ENCODE peak calls at places on chromosomes 5 and 9, in seven cellular contexts. N is A549, B is K562, A is HCT116, P is HepG2, Z is HL-60, I is Panc1. G is an unnamed sample.

GRCh38 chr9:17082343-17082742 is 52.5 kb upstream of the CNTLN start:
- DNase-seq in N (peak; percentile 29), B (no peak), A (no peak), P (no peak), Z (no peak), I (no peak), G (peak; percentile 71)

GRCh38 chr9:36991516-36992134 is 42.4 kb downstream of the PAX5 start:
- DNase-seq in N (peak; percentile 55), B (peak; percentile 50), A (peak; percentile 54), P (no peak), Z (peak; percentile 16), I (peak; percentile 47), G (peak; percentile 75)

GRCh38 chr9:130728721-130729120 is 35.1 kb downstream of the EXOSC2 start:
- DNase-seq in N (no peak), B (no peak), A (peak; percentile 54), P (no peak), Z (no peak), I (no peak), G (no peak)

GRCh38 chr5:95422842-95423241 is 31.7 kb downstream of the FAM81B start:
- DNase-seq in N (no peak), B (no peak), A (no peak), P (no peak), Z (no peak), I (no peak), G (no peak)

GRCh38 chr9:10007356-10007755 is 605.4 kb downstream of the PTPRD start:
- DNase-seq in N (no peak), B (no peak), A (no peak), P (no peak), Z (no peak), I (no peak), G (no peak)

GRCh38 chr9:96566401-96567202 is 53.0 kb downstream of the CDC14B start:
- DNase-seq in N (peak; percentile 77), B (peak; percentile 81), A (peak; percentile 88), P (peak; percentile 92), Z (peak; percentile 47), I (no peak), G (peak; percentile 93)

GRCh38 chr5:172658869-172659513 is 17.9 kb downstream of the NEURL1B start:
- DNase-seq in N (no peak), B (no peak), A (no peak), P (no peak), Z (no peak), I (no peak), G (no peak)

GRCh38 chr5:92391-93220 is 638 bp downstream of the PLEKHG4B start:
- DNase-seq in N (no peak), B (no peak), A (no peak), P (no peak), Z (no peak), I (no peak), G (peak; percentile 67)

GRCh38 chr9:85040141-85040540 is 370.6 kb downstream of the NTRK2 start:
- DNase-seq in N (no peak), B (no peak), A (no peak), P (no peak), Z (no peak), I (no peak), G (no peak)

GRCh38 chr5:64949331-64949730 is 180.6 kb downstream of the CWC27 start:
- DNase-seq in N (no peak), B (no peak), A (no peak), P (no peak), Z (no peak), I (no peak), G (no peak)

GRCh38 chr5:97133106-97133505 is 9.3 kb downstream of the LIX1 start:
- DNase-seq in N (no peak), B (no peak), A (no peak), P (no peak), Z (no peak), I (no peak), G (no peak)

GRCh38 chr5:150323819-150324218 is 21.1 kb upstream of the ARSI start:
- DNase-seq in N (no peak), B (no peak), A (no peak), P (no peak), Z (no peak), I (no peak), G (no peak)

GRCh38 chr5:149445739-149446369 is 66.8 kb upstream of the IL17B start:
- DNase-seq in N (peak; percentile 86), B (peak; percentile 86), A (no peak), P (peak; percentile 88), Z (no peak), I (no peak), G (no peak)

GRCh38 chr9:137317021-137317978 is 15.2 kb upstream of the NRARP start:
- DNase-seq in N (peak; percentile 13), B (no peak), A (no peak), P (no peak), Z (no peak), I (no peak), G (no peak)

GRCh38 chr5:6587171-6587570 is 45.7 kb downstream of the NSUN2 start:
- DNase-seq in N (no peak), B (no peak), A (no peak), P (no peak), Z (no peak), I (no peak), G (no peak)

GRCh38 chr5:137834498-137834897 is 33.2 kb upstream of the MYOT start:
- DNase-seq in N (no peak), B (no peak), A (no peak), P (no peak), Z (no peak), I (no peak), G (peak; percentile 49)

GRCh38 chr9:110578896-110579752 is at the start of gene SVEP1:
- DNase-seq in N (peak; percentile 46), B (no peak), A (no peak), P (no peak), Z (peak; percentile 21), I (no peak), G (peak; percentile 70)

GRCh38 chr9:682633-683508 is 158.6 kb upstream of the DMRT1 start:
- DNase-seq in N (peak; percentile 49), B (no peak), A (no peak), P (peak; percentile 99), Z (no peak), I (no peak), G (no peak)

GRCh38 chr5:154176191-154176590 is 14.3 kb upstream of the GALNT10 start:
- DNase-seq in N (no peak), B (no peak), A (no peak), P (no peak), Z (no peak), I (no peak), G (no peak)

GRCh38 chr9:84799231-84799630 is 129.7 kb downstream of the NTRK2 start:
- DNase-seq in N (no peak), B (no peak), A (no peak), P (no peak), Z (no peak), I (no peak), G (no peak)

GRCh38 chr5:32076699-32077695 is 97.1 kb downstream of the GOLPH3 start:
- DNase-seq in N (peak; percentile 62), B (peak; percentile 64), A (peak; percentile 34), P (peak; percentile 27), Z (peak; percentile 24), I (peak; percentile 38), G (peak; percentile 75)

GRCh38 chr5:14008819-14009311 is 64.4 kb upstream of the DNAH5 start:
- DNase-seq in N (peak; percentile 82), B (no peak), A (no peak), P (peak; percentile 50), Z (no peak), I (peak; percentile 80), G (no peak)
- TF ChIP-seq REST in N (no peak), B (no peak), A (no peak), P (no peak), Z (no peak), I (no peak), G (no peak)

GRCh38 chr5:79397080-79397479 is 116.9 kb downstream of the HOMER1 start:
- DNase-seq in N (no peak), B (no peak), A (no peak), P (no peak), Z (no peak), I (no peak), G (no peak)

GRCh38 chr5:79401216-79401615 is 112.7 kb downstream of the HOMER1 start:
- DNase-seq in N (no peak), B (no peak), A (no peak), P (no peak), Z (no peak), I (no peak), G (no peak)

GRCh38 chr5:79395296-79395695 is 118.6 kb downstream of the HOMER1 start:
- DNase-seq in N (no peak), B (no peak), A (no peak), P (no peak), Z (no peak), I (no peak), G (no peak)

GRCh38 chr5:79396265-79396664 is 117.7 kb downstream of the HOMER1 start:
- DNase-seq in N (no peak), B (no peak), A (no peak), P (no peak), Z (no peak), I (no peak), G (no peak)

DNA sequence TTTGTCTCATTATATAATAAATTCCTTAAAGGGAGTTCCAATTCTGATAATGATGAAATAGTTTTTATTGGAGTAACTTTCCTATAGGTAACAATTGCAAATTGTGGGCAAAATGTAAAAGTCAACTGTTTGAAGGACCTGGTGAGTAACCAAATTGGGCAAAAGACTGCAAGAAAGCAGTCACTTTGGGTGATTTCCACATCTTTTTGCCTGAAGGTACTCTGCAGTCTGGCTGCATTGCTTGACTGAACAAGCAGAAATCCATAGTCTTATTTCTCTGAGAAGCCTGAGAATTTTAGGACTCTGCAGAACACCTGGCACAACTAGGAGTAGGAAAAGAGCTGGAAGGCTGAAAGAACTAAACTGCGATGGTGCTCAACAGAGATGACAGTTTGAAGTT is 114.9 kb downstream of the HOMER1 start:
- DNase-seq in N (no peak), B (no peak), A (no peak), P (no peak), Z (no peak), I (no peak), G (no peak)
- TF ChIP-seq REST in N (no peak), B (no peak), A (no peak), P (no peak), Z (no peak), I (no peak), G (no peak)

GRCh38 chr9:132908635-132909034 is 29.9 kb downstream of the SPACA9 start:
- DNase-seq in N (no peak), B (no peak), A (no peak), P (no peak), Z (no peak), I (no peak), G (no peak)
- TF ChIP-seq REST in N (no peak), B (no peak), A (no peak), P (no peak), Z (no peak), I (no peak), G (no peak)

GRCh38 chr9:135614821-135615665 is 24.3 kb downstream of the GLT6D1 start:
- DNase-seq in N (no peak), B (no peak), A (no peak), P (no peak), Z (no peak), I (no peak), G (no peak)

GRCh38 chr9:135613946-135614805 is 25.2 kb downstream of the GLT6D1 start:
- DNase-seq in N (no peak), B (no peak), A (no peak), P (no peak), Z (no peak), I (no peak), G (no peak)

GRCh38 chr9:135616621-135617537 is 22.5 kb downstream of the GLT6D1 start:
- DNase-seq in N (no peak), B (no peak), A (no peak), P (no peak), Z (no peak), I (no peak), G (no peak)

GRCh38 chr9:135617538-135617900 is 21.8 kb downstream of the GLT6D1 start:
- DNase-seq in N (no peak), B (no peak), A (no peak), P (no peak), Z (no peak), I (no peak), G (no peak)

GRCh38 chr9:135615666-135616620 is 23.4 kb downstream of the GLT6D1 start:
- DNase-seq in N (no peak), B (no peak), A (no peak), P (no peak), Z (no peak), I (no peak), G (no peak)
- TF ChIP-seq REST in N (no peak), B (no peak), A (no peak), P (no peak), Z (no peak), I (no peak), G (no peak)